ENCODE peak calls at places on chromosomes 1 and 21, in six cellular contexts. Z is heart right ventricle, O is HS-27A, B is endothelial cell, E is T-helper 2 cell, F is mucosa of gallbladder. I is an unnamed sample.

GRCh38 chr1:187237542-187237941 is 408.8 kb downstream of the PLA2G4A start:
- DNase-seq in Z (no peak), O (peak; percentile 24), B (no peak), E (no peak), F (no peak), I (no peak)

GRCh38 chr1:161233102-161233501 is 4.9 kb downstream of the NR1I3 start:
- DNase-seq in Z (no peak), O (no peak), B (no peak), E (no peak), F (no peak), I (no peak)

GRCh38 chr1:180507826-180508724 is 5.7 kb upstream of the ACBD6 start:
- DNase-seq in Z (no peak), O (no peak), B (no peak), E (no peak), F (no peak), I (peak; percentile 28)

GRCh38 chr1:156582388-156583022 is 3.0 kb downstream of the TTC24 start:
- DNase-seq in Z (no peak), O (no peak), B (no peak), E (no peak), F (no peak), I (no peak)

GRCh38 chr1:229942508-229942907 is 124.5 kb upstream of the GALNT2 start:
- DNase-seq in Z (no peak), O (no peak), B (no peak), E (no peak), F (no peak), I (no peak)

GRCh38 chr21:36751383-36751782 is 52.5 kb downstream of the SIM2 start:
- DNase-seq in Z (no peak), O (no peak), B (peak; percentile 36), E (no peak), F (no peak), I (no peak)

GRCh38 chr1:73998348-73998959 is 199.5 kb downstream of the LRRIQ3 start:
- DNase-seq in Z (no peak), O (peak; percentile 1), B (no peak), E (no peak), F (no peak), I (peak; percentile 55)

GRCh38 chr1:228098323-228098931 is 4.7 kb downstream of the C1orf35 start:
- DNase-seq in Z (no peak), O (no peak), B (no peak), E (peak; percentile 3), F (no peak), I (no peak)

GRCh38 chr1:236619398-236619797 is 15.1 kb upstream of the HEATR1 start:
- DNase-seq in Z (no peak), O (no peak), B (no peak), E (no peak), F (no peak), I (no peak)

GRCh38 chr1:91682882-91683597 is 182.4 kb downstream of the CDC7 start:
- DNase-seq in Z (no peak), O (no peak), B (no peak), E (no peak), F (no peak), I (no peak)